ENCODE peak calls at places on chromosome 13, in four cellular contexts. One of them, this sample, is unnamed.

GRCh38 chr13:112252744-112253590 is 123.2 kb upstream of the SPACA7 start:
- DNase-seq in GM12891: no peak
- DNase-seq in SK-N-SH: no peak
- DNase-seq in H1: peak
- DNase-seq in this sample: no peak

GRCh38 chr13:74191036-74191809 is 57.0 kb upstream of the KLF12 start:
- DNase-seq in GM12891: no peak
- DNase-seq in SK-N-SH: no peak
- DNase-seq in H1: no peak
- DNase-seq in this sample: no peak

GRCh38 chr13:112241288-112241687 is 134.9 kb upstream of the SPACA7 start:
- DNase-seq in GM12891: no peak
- DNase-seq in SK-N-SH: no peak
- DNase-seq in H1: no peak
- DNase-seq in this sample: no peak

GRCh38 chr13:20351279-20352022 is 119.3 kb upstream of the GJB6 start:
- DNase-seq in GM12891: no peak
- DNase-seq in SK-N-SH: no peak
- DNase-seq in H1: no peak
- DNase-seq in this sample: no peak

GRCh38 chr13:99307247-99307646 is at the start of gene GPR183:
- DNase-seq in GM12891: no peak
- DNase-seq in SK-N-SH: no peak
- DNase-seq in H1: no peak
- DNase-seq in this sample: no peak

GRCh38 chr13:26062853-26063444 is 11.1 kb upstream of the SHISA2 start:
- DNase-seq in GM12891: no peak
- DNase-seq in SK-N-SH: peak
- DNase-seq in H1: no peak
- DNase-seq in this sample: no peak

GRCh38 chr13:77779461-77780272 is 82.2 kb downstream of the SLAIN1 start:
- DNase-seq in GM12891: peak
- DNase-seq in SK-N-SH: peak
- DNase-seq in H1: no peak
- DNase-seq in this sample: no peak

GRCh38 chr13:113724780-113725315 is 34.2 kb upstream of the TMEM255B start:
- DNase-seq in GM12891: peak
- DNase-seq in SK-N-SH: peak
- DNase-seq in H1: peak
- DNase-seq in this sample: peak

GRCh38 chr13:33280923-33281322 is 4.6 kb downstream of the STARD13 start:
- DNase-seq in GM12891: no peak
- DNase-seq in SK-N-SH: no peak
- DNase-seq in H1: no peak
- DNase-seq in this sample: no peak

GRCh38 chr13:37806666-37807065 is 62.9 kb downstream of the TRPC4 start:
- DNase-seq in GM12891: no peak
- DNase-seq in SK-N-SH: no peak
- DNase-seq in H1: no peak
- DNase-seq in this sample: no peak

GRCh38 chr13:37816276-37816675 is 53.3 kb downstream of the TRPC4 start:
- DNase-seq in GM12891: no peak
- DNase-seq in SK-N-SH: no peak
- DNase-seq in H1: no peak
- DNase-seq in this sample: no peak

DNA sequence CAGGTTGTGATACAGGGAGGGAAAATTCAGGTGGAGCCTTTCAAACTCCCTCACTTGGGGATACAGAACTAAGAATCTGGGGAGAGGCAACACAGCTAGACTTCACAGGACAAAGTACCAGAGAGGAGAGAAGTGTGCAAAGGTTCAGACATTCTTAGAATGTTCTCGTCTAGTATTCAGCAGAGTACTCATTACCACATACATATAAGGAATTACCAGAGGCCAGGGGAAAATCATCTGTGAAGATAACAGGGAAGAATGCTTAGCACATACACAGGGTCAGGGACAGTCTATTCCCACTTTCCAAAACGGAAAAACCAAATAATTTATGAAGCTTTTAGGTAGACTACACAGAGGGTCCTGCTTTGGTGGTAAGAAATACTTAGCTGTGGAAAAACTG is 58.1 kb downstream of the TRPC4 start:
- DNase-seq in GM12891: no peak
- DNase-seq in SK-N-SH: no peak
- DNase-seq in H1: no peak
- DNase-seq in this sample: no peak
- TF ChIP-seq TAF1 in GM12891: no peak
- TF ChIP-seq TAF1 in SK-N-SH: no peak
- TF ChIP-seq TAF1 in H1: no peak
- TF ChIP-seq TAF1 in this sample: no peak

GRCh38 chr13:45702869-45703391 is 810 bp downstream of the CBY2 start:
- DNase-seq in GM12891: no peak
- DNase-seq in SK-N-SH: no peak
- DNase-seq in H1: no peak
- DNase-seq in this sample: no peak

GRCh38 chr13:45700971-45701900 is 884 bp upstream of the CBY2 start:
- DNase-seq in GM12891: no peak
- DNase-seq in SK-N-SH: no peak
- DNase-seq in H1: no peak
- DNase-seq in this sample: no peak

GRCh38 chr13:45704211-45704739 is 2.2 kb downstream of the CBY2 start:
- DNase-seq in GM12891: no peak
- DNase-seq in SK-N-SH: no peak
- DNase-seq in H1: no peak
- DNase-seq in this sample: no peak

GRCh38 chr13:45705145-45705695 is 3.1 kb downstream of the CBY2 start:
- DNase-seq in GM12891: no peak
- DNase-seq in SK-N-SH: no peak
- DNase-seq in H1: no peak
- DNase-seq in this sample: no peak

DNA sequence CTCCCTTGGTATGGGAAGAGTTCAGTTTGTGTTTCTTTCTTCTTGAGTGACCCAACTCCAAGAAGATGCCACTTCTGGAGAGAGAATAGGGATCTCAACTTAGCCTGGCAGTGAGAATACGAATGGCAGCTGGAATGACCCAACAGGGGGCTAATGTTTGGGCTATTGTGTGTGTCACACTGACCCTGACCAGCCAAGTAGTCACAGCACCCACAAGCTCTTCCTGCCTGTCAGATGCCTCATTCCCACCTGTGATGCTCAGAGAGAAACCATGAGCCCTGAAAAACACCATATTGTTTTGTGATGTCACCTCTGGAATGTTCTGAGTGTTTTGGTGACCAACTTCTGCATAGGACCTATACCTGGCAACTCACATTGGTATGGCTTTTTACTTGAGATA is at the start of gene CBY2:
- DNase-seq in GM12891: no peak
- DNase-seq in SK-N-SH: no peak
- DNase-seq in H1: no peak
- DNase-seq in this sample: no peak
- TF ChIP-seq POLR2AphosphoS5 in GM12891: peak
- TF ChIP-seq POLR2AphosphoS5 in SK-N-SH: no peak
- TF ChIP-seq POLR2AphosphoS5 in H1: no peak
- TF ChIP-seq POLR2AphosphoS5 in this sample: no peak

DNA sequence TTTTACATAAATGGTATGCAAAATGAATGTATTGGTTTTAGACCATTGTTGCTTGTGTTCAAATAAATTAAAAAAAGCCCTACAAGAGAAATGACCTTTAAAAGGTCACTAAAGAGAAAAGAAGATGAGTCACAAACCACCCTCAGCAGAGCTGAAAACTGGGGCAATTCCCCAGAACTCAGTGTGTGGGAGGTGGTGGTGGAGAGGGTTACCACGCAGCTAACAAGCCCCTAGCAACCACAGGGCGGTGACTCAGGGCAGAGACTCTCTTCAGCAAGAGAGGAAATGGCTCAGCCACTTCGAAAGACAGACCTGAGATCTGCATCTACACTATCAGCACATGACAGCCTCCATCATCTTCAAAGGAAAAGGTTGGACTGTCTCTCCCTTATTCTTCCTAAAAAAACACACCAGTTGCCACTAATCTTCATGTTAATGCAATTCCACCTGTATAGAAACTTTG is 29.4 kb upstream of the NDFIP2 start:
- DNase-seq in GM12891: peak
- DNase-seq in SK-N-SH: peak
- DNase-seq in H1: no peak
- DNase-seq in this sample: peak
- TF ChIP-seq TAF1 in GM12891: no peak
- TF ChIP-seq TAF1 in SK-N-SH: no peak
- TF ChIP-seq TAF1 in H1: no peak
- TF ChIP-seq TAF1 in this sample: no peak

GRCh38 chr13:111156421-111156820 is 41.3 kb downstream of the ARHGEF7 start:
- DNase-seq in GM12891: no peak
- DNase-seq in SK-N-SH: no peak
- DNase-seq in H1: no peak
- DNase-seq in this sample: no peak

GRCh38 chr13:111152836-111153235 is 37.7 kb downstream of the ARHGEF7 start:
- DNase-seq in GM12891: no peak
- DNase-seq in SK-N-SH: peak
- DNase-seq in H1: no peak
- DNase-seq in this sample: no peak

GRCh38 chr13:111153279-111153976 is 38.3 kb downstream of the ARHGEF7 start:
- DNase-seq in GM12891: peak
- DNase-seq in SK-N-SH: peak
- DNase-seq in H1: peak
- DNase-seq in this sample: peak

GRCh38 chr13:111158136-111158805 is 43.2 kb downstream of the ARHGEF7 start:
- DNase-seq in GM12891: no peak
- DNase-seq in SK-N-SH: no peak
- DNase-seq in H1: no peak
- DNase-seq in this sample: no peak

GRCh38 chr13:111153977-111154332 is 38.8 kb downstream of the ARHGEF7 start:
- DNase-seq in GM12891: no peak
- DNase-seq in SK-N-SH: no peak
- DNase-seq in H1: no peak
- DNase-seq in this sample: peak
- TF ChIP-seq POLR2AphosphoS5 in GM12891: no peak
- TF ChIP-seq POLR2AphosphoS5 in SK-N-SH: no peak
- TF ChIP-seq POLR2AphosphoS5 in H1: no peak
- TF ChIP-seq POLR2AphosphoS5 in this sample: no peak

This sample was measured in GM12892.